ENCODE peak calls at places on chromosomes 11 and 22, in five cellular contexts. E, Y, S, W and D are unnamed samples.

GRCh38 chr11:114250993-114251796 is 45.0 kb upstream of the NNMT start:
- DNase-seq in E (no peak), Y (peak), S (no peak), W (no peak), D (no peak)

GRCh38 chr22:34324763-34325162 is 404.5 kb upstream of the LARGE1 start:
- DNase-seq in E (no peak), Y (peak), S (no peak), W (no peak), D (no peak)

GRCh38 chr11:64000026-64000739 is 13.9 kb downstream of the OTUB1 start:
- DNase-seq in E (no peak), Y (peak), S (no peak), W (no peak), D (no peak)

GRCh38 chr11:62150887-62151736 is 27.3 kb downstream of the INCENP start:
- DNase-seq in E (no peak), Y (no peak), S (no peak), W (no peak), D (peak)

GRCh38 chr11:1546077-1546535 is 26.0 kb downstream of the DUSP8 start:
- DNase-seq in E (no peak), Y (peak), S (peak), W (no peak), D (no peak)

GRCh38 chr11:21110378-21110777 is 441.0 kb downstream of the NELL1 start:
- DNase-seq in E (no peak), Y (no peak), S (no peak), W (no peak), D (no peak)

GRCh38 chr11:70590356-70590991 is 192.1 kb downstream of the CTTN start:
- DNase-seq in E (no peak), Y (no peak), S (no peak), W (no peak), D (no peak)

GRCh38 chr11:35088676-35089075 is 50.3 kb upstream of the CD44 start:
- DNase-seq in E (no peak), Y (no peak), S (no peak), W (no peak), D (no peak)

GRCh38 chr11:35177370-35177769 is 38.4 kb downstream of the CD44 start:
- DNase-seq in E (no peak), Y (no peak), S (no peak), W (no peak), D (no peak)

GRCh38 chr11:925496-926301 is at the start of gene AP2A2:
- DNase-seq in E (peak), Y (peak), S (peak), W (peak), D (peak)

GRCh38 chr11:61963282-61964057 is 4.0 kb downstream of the FTH1 start:
- DNase-seq in E (no peak), Y (peak), S (no peak), W (peak), D (peak)

GRCh38 chr11:93370260-93370659 is 39.7 kb downstream of the DEUP1 start:
- DNase-seq in E (no peak), Y (no peak), S (no peak), W (no peak), D (no peak)